ENCODE peak calls at places on chromosomes 2 and 18, in six cellular contexts. O, N, Y, V, J and U are unnamed samples. For H3K27me3, the result is how much of the 10 kb centered on the place peaks cover.

GRCh38 chr2:169768262-169768995 is 30.2 kb upstream of the SSB start:
- DNase-seq in O (peak), N (no peak), Y (peak), V (peak), J (peak), U (no peak)

GRCh38 chr18:3350021-3350420 is 88.1 kb downstream of the MYL12B start:
- DNase-seq in O (no peak), N (no peak), Y (no peak), V (no peak), J (no peak), U (no peak)

GRCh38 chr2:105812180-105813044 is 67.7 kb downstream of the NCK2 start:
- DNase-seq in O (peak), N (no peak), Y (no peak), V (no peak), J (no peak), U (peak)

GRCh38 chr18:25787281-25787680 is 303.1 kb downstream of the SS18 start:
- DNase-seq in O (no peak), N (no peak), Y (no peak), V (no peak), J (no peak), U (no peak)

GRCh38 chr2:134244587-134244986 is 9.3 kb upstream of the MGAT5 start:
- DNase-seq in O (no peak), N (no peak), Y (no peak), V (no peak), J (no peak), U (no peak)

GRCh38 chr18:31649894-31650719 is 34.3 kb downstream of the B4GALT6 start:
- DNase-seq in O (no peak), N (no peak), Y (no peak), V (no peak), J (no peak), U (no peak)

GRCh38 chr2:177187631-177188312 is 24.8 kb upstream of the HNRNPA3 start:
- DNase-seq in O (no peak), N (no peak), Y (no peak), V (peak), J (no peak), U (peak)

GRCh38 chr2:45237128-45237527 is 227.9 kb upstream of the SIX2 start:
- DNase-seq in O (no peak), N (peak), Y (no peak), V (no peak), J (no peak), U (peak)

GRCh38 chr2:101696272-101697123 is 1.0 kb upstream of the MAP4K4 start:
- DNase-seq in O (no peak), N (no peak), Y (no peak), V (peak), J (no peak), U (no peak)

GRCh38 chr2:101986804-101987740 is 4.7 kb upstream of the IL1R2 start:
- DNase-seq in O (no peak), N (no peak), Y (no peak), V (peak), J (no peak), U (no peak)

GRCh38 chr2:133241231-133241575 is 327.1 kb downstream of the NCKAP5 start:
- DNase-seq in O (no peak), N (no peak), Y (no peak), V (no peak), J (no peak), U (peak)

DNA sequence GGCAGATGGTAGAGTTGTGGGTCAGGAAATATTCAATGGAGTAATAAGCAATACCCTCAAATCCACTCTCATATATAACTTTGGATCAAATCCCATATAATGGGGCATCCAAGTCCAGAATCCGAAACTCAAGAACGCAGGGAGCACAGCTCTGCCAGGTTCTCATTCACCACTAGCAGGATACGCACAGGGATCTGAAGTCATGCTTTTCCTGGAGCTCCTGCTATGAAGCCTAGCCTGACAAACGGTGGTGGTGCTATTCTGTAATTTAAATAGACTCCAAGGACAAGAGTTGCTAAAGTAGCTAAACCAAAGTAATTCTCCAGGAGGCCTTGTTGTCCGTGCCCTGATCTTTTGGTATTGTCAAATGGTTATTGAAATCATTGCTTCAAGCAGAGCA is 264.8 kb downstream of the SLC8A1 start:
- DNase-seq in O (no peak), N (no peak), Y (no peak), V (no peak), J (no peak), U (no peak)
- H3K27me3 ChIP-seq in O (under half), N (under half), Y (under half), V (under half), J (under half), U (under half)

DNA sequence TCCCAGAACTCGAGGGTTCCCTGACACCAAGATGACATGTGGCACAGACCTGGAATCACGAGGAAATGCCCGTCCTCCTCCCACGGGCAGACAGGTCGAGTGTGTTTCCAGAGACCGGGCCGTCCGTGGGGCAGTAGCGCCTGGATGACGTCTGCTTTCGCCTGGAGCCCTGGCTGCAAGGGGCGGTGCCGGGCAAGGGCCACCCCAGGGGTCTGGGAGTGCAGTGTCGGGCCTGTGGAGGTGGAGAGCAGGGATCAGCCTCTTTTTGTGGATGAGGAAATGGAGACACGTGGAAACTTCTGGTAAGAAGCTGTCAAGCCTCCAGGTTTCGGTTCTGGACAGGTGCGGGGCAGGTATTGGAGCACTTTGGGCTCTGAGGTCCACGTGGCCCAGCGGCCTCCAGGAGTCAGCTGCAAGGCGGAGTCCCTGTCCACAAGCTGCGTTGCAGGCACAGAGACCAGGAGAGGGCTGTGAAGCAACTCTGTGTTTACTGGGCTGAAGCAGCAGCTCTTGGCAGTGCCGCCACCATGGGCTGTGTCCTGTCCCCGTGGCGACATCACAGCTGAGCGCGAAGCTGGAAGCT is 25.6 kb downstream of the NFATC1 start:
- DNase-seq in O (no peak), N (no peak), Y (no peak), V (no peak), J (no peak), U (no peak)
- H3K27me3 ChIP-seq in O (under half), N (under half), Y (under half), V (under half), J (under half), U (under half)

DNA sequence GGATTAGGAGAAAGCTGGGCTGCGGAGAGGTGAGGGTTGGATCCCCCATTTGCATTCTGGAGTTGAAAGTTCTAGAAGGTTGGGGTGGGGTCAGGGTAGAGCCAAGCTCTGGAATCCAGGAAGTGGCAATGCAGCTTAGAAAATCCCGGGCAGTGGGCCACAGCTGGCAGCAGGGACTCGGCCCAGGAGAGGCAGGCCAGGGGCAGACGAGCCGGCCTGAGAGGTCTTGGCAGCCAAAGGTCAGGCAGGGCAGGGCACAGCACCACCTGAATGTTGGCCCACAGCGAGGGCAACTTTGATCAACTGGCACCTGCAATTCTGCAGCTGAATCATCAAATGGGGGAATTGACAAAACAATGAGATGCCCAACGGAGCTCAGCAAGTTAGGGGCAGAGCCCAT is 139.2 kb downstream of the INHBB start:
- DNase-seq in O (no peak), N (no peak), Y (no peak), V (no peak), J (no peak), U (peak)
- H3K27me3 ChIP-seq in O (under half), N (under half), Y (under half), V (under half), J (under half), U (under half)

DNA sequence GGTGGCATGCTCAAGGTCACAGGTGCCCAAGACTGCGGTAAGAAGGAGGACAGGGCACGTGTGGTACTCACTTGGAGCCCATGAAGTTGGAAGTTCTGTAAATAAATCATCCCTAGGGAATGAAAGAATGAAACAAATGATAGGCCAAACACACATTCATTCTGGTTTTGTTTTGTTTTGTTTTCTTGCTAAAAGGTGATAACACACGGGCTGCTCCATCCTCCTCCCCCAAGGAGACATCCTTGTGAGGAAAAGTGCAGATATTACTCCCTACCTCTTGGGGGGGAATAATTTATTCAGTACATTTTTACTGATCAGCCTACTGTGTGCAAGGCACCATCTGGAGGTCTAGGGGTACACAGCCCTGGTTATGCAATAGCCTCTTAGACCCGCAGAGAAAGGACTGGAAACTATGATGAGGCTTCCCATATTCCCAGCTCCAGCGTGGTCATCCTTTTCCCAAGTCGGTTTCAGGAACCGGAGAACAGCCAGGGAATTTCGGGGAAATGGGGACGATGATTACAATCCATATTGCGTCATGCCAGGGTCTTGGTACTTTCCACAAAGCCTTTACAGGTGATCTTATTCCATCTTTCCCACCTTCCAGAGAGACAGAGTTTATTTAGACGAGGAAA is 6.3 kb downstream of the RAX start:
- DNase-seq in O (no peak), N (no peak), Y (no peak), V (no peak), J (no peak), U (no peak)
- H3K27me3 ChIP-seq in O (under half), N (half or more), Y (half or more), V (half or more), J (under half), U (half or more)

GRCh38 chr2:238700122-238700457 is 147.8 kb upstream of the TWIST2 start:
- DNase-seq in O (peak), N (no peak), Y (no peak), V (peak), J (no peak), U (no peak)

GRCh38 chr2:238696786-238697185 is 151.1 kb upstream of the TWIST2 start:
- DNase-seq in O (no peak), N (no peak), Y (no peak), V (no peak), J (no peak), U (no peak)

GRCh38 chr2:238697193-238698191 is 150.4 kb upstream of the TWIST2 start:
- DNase-seq in O (no peak), N (no peak), Y (no peak), V (no peak), J (no peak), U (no peak)

GRCh38 chr2:238699307-238700121 is 148.4 kb upstream of the TWIST2 start:
- DNase-seq in O (no peak), N (no peak), Y (no peak), V (no peak), J (no peak), U (no peak)

GRCh38 chr2:238698451-238699306 is 149.2 kb upstream of the TWIST2 start:
- DNase-seq in O (no peak), N (no peak), Y (no peak), V (no peak), J (no peak), U (no peak)
- H3K27me3 ChIP-seq in O (under half), N (under half), Y (under half), V (under half), J (under half), U (under half)

GRCh38 chr2:55859875-55860274 is 63.7 kb downstream of the EFEMP1 start:
- DNase-seq in O (no peak), N (no peak), Y (no peak), V (no peak), J (no peak), U (no peak)

GRCh38 chr2:55861733-55862132 is 61.8 kb downstream of the EFEMP1 start:
- DNase-seq in O (no peak), N (no peak), Y (no peak), V (no peak), J (no peak), U (no peak)

GRCh38 chr2:55864351-55865084 is 59.1 kb downstream of the EFEMP1 start:
- DNase-seq in O (no peak), N (no peak), Y (no peak), V (no peak), J (no peak), U (no peak)

GRCh38 chr2:55862673-55863390 is 60.8 kb downstream of the EFEMP1 start:
- DNase-seq in O (no peak), N (peak), Y (no peak), V (no peak), J (no peak), U (peak)

GRCh38 chr2:55862269-55862668 is 61.3 kb downstream of the EFEMP1 start:
- DNase-seq in O (peak), N (no peak), Y (no peak), V (no peak), J (no peak), U (no peak)
- H3K27me3 ChIP-seq in O (under half), N (under half), Y (under half), V (under half), J (under half), U (under half)